ENCODE peak calls at places on chromosomes 6 and 20, in five cellular contexts. Z, D, O, I and Y are unnamed samples.

GRCh38 chr20:63223121-63223825 is 7.3 kb upstream of the YTHDF1 start:
- DNase-seq in D (no peak), I (peak), O (no peak), Z (peak), Y (no peak)

GRCh38 chr20:4949833-4950178 is 51.5 kb downstream of the SLC23A2 start:
- DNase-seq in D (peak), Z (peak), I (no peak), O (no peak), Y (no peak)

GRCh38 chr6:22101163-22101562 is 195.7 kb downstream of the PRL start:
- DNase-seq in Z (no peak), O (no peak), I (no peak), D (no peak), Y (no peak)

GRCh38 chr6:89140347-89141159 is 5.3 kb upstream of the PM20D2 start:
- DNase-seq in O (no peak), Z (no peak), I (no peak), D (no peak), Y (no peak)

GRCh38 chr6:14292119-14292518 is 174.5 kb downstream of the CD83 start:
- DNase-seq in O (no peak), Z (no peak), I (no peak), D (no peak), Y (no peak)

GRCh38 chr20:12110274-12110673 is 192.6 kb downstream of the BTBD3 start:
- DNase-seq in I (no peak), D (no peak), O (no peak), Z (no peak), Y (no peak)

GRCh38 chr6:158285321-158285960 is 26.8 kb upstream of the TULP4 start:
- DNase-seq in I (no peak), D (no peak), O (no peak), Z (peak), Y (no peak)

GRCh38 chr20:20010639-20011500 is 6.3 kb upstream of the NAA20 start:
- DNase-seq in Z (peak), O (no peak), D (no peak), I (no peak), Y (no peak)

GRCh38 chr6:111057074-111057752 is 30.1 kb upstream of the SLC16A10 start:
- DNase-seq in I (peak), O (peak), D (peak), Z (peak), Y (peak)

GRCh38 chr6:33856655-33857054 is 52.9 kb upstream of the MLN start:
- DNase-seq in D (no peak), O (peak), I (no peak), Z (no peak), Y (no peak)

GRCh38 chr6:15389759-15390723 is 144.2 kb downstream of the JARID2 start:
- DNase-seq in Z (peak), D (peak), O (no peak), I (peak), Y (peak)

GRCh38 chr6:47743744-47744143 is 38.1 kb upstream of the OPN5 start:
- DNase-seq in Z (no peak), I (no peak), D (no peak), O (no peak), Y (no peak)

GRCh38 chr6:150420428-150420827 is 51.6 kb downstream of the IYD start:
- DNase-seq in I (no peak), Z (no peak), O (no peak), D (no peak), Y (no peak)

GRCh38 chr6:150417247-150417646 is 48.4 kb downstream of the IYD start:
- DNase-seq in Z (no peak), O (no peak), D (no peak), I (no peak), Y (no peak)

GRCh38 chr6:150416120-150416519 is 47.3 kb downstream of the IYD start:
- DNase-seq in O (no peak), Z (no peak), D (no peak), I (no peak), Y (no peak)

GRCh38 chr6:150418825-150419594 is 50.2 kb downstream of the IYD start:
- DNase-seq in Z (peak), D (no peak), O (no peak), I (peak), Y (peak)

GRCh38 chr6:150417899-150418824 is 49.4 kb downstream of the IYD start:
- DNase-seq in O (no peak), I (peak), Z (peak), D (peak), Y (peak)
- TF ChIP-seq POLR2AphosphoS5 in O (no peak), I (no peak), Z (no peak), D (no peak), Y (no peak)

DNA sequence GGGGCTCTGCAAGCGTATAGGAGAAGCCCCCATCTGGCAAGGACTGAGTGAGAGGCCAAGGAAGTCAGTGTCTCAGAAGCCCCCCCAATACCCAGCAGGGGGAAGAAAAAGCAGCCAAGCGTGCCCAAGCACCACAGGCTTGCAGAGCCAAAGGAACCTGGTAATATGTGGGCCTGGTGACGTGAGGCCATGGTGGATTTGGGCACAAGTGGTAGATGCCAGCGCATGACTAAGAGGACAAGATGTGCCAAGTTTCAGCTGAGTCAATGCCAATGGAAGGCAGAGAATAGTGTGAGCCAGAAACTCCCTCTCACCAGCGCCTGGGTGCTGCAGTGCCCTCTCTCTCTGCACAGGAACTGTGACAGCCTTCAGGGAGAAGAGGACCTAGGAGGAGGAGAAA is 110.0 kb downstream of the QRSL1 start:
- DNase-seq in D (no peak), Z (no peak), I (no peak), O (no peak), Y (no peak)
- TF ChIP-seq POLR2AphosphoS5 in D (no peak), Z (no peak), I (no peak), O (no peak), Y (no peak)

DNA sequence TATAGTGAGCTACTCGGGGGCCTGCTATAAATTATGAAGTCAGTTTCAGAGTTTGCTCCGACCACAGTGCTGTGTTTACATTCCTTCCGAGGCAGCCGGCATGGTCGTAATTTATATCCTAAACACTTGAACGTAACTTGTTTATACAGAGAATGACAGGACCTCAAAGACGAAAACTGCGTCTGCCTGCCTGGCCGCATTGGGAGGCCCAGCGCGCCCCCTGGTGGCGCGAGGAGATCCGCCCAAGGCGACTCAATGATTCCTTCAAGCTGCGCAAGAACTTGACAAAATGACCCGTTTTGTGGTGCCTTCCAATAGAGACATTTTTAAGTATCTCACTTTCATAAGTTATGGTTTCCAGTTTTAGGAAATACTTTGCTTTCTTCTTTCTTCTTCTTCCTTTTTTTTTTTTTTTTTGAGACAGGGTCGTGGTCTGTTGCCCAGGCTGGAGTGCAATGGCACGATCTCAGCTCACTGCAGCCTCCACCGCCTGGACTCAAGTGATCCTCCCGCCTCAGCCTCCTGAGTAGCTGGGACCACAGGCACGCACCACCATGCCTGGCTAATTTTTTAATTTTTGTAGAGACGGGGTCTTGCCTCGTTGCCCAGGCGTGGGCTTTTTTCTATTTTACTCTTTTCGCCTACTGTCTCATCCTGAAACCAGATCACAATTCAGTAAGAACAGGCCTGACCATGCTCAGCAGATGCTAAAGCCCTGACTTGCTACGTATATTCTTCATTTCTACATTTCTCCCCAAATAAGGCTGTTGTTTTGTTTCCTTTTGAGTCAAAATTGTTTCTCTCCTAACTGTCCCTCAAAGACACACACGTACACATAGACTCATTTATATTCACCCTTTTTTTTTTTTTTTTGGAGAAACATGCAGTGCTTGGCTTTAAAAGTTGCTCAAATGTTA is 7.8 kb downstream of the FOXF2 start:
- DNase-seq in D (peak), O (peak), Z (peak), I (peak), Y (peak)
- TF ChIP-seq POLR2AphosphoS5 in D (no peak), O (no peak), Z (no peak), I (no peak), Y (no peak)

DNA sequence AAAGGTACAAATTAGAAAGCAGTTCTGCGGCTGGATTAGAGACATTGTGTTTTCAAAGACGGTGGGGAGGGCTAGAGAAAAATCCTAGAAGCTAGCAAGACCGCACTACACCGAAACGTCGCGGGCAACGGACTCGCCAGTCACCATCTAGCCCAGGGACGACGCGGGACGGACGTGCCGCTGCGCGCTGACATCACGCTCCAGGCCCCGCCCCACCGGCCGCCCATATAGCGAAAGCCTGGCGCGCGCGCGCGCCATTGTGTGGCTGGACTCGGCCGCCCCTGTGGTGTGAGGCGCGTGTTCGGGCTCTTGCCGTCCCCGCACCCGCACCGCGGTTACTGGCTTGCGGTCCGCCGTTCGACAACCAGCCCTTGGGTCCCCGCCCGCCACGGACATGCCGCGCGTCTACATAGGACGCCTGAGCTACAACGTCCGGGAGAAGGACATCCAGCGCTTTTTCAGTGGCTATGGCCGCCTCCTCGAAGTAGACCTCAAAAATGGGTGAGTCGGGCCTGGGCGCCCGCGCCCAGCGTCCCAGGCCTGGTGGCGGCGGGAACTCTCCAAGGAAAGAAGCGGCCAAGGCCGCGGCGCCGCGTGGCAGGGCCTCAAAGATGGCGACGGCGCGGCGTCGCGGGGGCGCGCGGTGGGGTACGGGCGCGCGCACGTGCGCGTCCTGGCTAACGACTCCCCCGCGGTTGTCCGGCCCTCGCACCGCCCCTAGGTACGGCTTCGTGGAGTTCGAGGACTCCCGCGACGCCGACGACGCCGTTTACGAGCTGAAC is at the start of gene SRSF6:
- DNase-seq in D (peak), I (peak), Z (peak), O (peak), Y (peak)
- TF ChIP-seq POLR2AphosphoS5 in D (peak), I (peak), Z (peak), O (peak), Y (peak)

GRCh38 chr20:62133051-62133845 is 9.9 kb downstream of the PSMA7 start:
- DNase-seq in I (no peak), O (no peak), D (no peak), Z (no peak), Y (no peak)
- TF ChIP-seq POLR2AphosphoS5 in I (no peak), O (no peak), D (no peak), Z (no peak), Y (no peak)

GRCh38 chr6:80336906-80337305 is 230.4 kb downstream of the BCKDHB start:
- DNase-seq in Z (peak), D (no peak), O (no peak), I (no peak), Y (no peak)

GRCh38 chr6:80338201-80338836 is 231.8 kb downstream of the BCKDHB start:
- DNase-seq in O (peak), I (peak), D (peak), Z (peak), Y (no peak)

GRCh38 chr6:80343511-80343910 is 237.0 kb downstream of the BCKDHB start:
- DNase-seq in Z (no peak), O (no peak), I (no peak), D (no peak), Y (no peak)

GRCh38 chr6:80341330-80341729 is 234.9 kb downstream of the BCKDHB start:
- DNase-seq in D (no peak), I (no peak), Z (no peak), O (no peak), Y (no peak)
- TF ChIP-seq POLR2AphosphoS5 in D (no peak), I (no peak), Z (no peak), O (no peak), Y (no peak)

GRCh38 chr6:160960839-160961238 is 30.7 kb upstream of the MAP3K4 start:
- DNase-seq in O (no peak), I (no peak), D (no peak), Z (no peak), Y (no peak)

GRCh38 chr6:160955508-160956295 is 35.9 kb upstream of the MAP3K4 start:
- DNase-seq in I (no peak), Z (no peak), O (no peak), D (no peak), Y (no peak)

GRCh38 chr6:160962835-160963623 is 28.5 kb upstream of the MAP3K4 start:
- DNase-seq in O (no peak), I (no peak), D (no peak), Z (no peak), Y (no peak)

GRCh38 chr6:160956300-160957035 is 35.1 kb upstream of the MAP3K4 start:
- DNase-seq in I (no peak), D (no peak), Z (no peak), O (no peak), Y (no peak)

DNA sequence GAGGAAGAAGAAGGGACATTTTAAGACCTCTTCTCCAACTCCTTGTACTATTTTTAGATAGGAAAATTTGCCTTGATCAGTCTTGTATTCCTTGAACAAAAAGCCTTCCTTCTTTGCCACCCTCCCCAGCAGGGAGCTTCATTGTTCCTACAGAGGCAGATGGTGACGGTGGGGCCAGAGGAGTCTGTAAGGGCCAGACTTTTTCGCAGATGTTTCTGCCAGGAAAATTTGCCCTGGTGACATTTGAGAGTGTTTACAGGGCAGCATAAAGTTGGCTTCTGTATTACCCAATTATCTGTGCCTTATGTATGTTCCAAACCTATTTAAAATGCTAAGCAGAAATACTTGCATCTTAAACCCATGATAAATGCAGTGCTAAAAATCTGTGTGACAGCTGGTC is 31.5 kb upstream of the MAP3K4 start:
- DNase-seq in O (no peak), I (no peak), D (no peak), Z (no peak), Y (no peak)
- TF ChIP-seq POLR2AphosphoS5 in O (no peak), I (no peak), D (no peak), Z (no peak), Y (no peak)